ENCODE peak calls at places on chromosomes 1 and 21, in five cellular contexts. One of them, this sample, is unnamed.

GRCh38 chr1:84691139-84691783 is 1.0 kb upstream of the SSX2IP start:
- DNase-seq in GM04504: no peak
- DNase-seq in mesenchymal stem cell: no peak
- DNase-seq in stimulated activated CD8-positive, alpha-beta memory T cell treated with anti-CD3 and anti-CD28 coated beads, Interleukin-4, amount 100 ng/mL, for 48 hours: no peak
- DNase-seq in kidney tubule cell: no peak
- DNase-seq in this sample: no peak

GRCh38 chr1:210328032-210328745 is 513 bp upstream of the HHAT start:
- DNase-seq in GM04504: no peak
- DNase-seq in mesenchymal stem cell: no peak
- DNase-seq in stimulated activated CD8-positive, alpha-beta memory T cell treated with anti-CD3 and anti-CD28 coated beads, Interleukin-4, amount 100 ng/mL, for 48 hours: no peak
- DNase-seq in kidney tubule cell: no peak
- DNase-seq in this sample: no peak

GRCh38 chr1:17109897-17110554 is 9.2 kb downstream of the PADI2 start:
- DNase-seq in GM04504: no peak
- DNase-seq in mesenchymal stem cell: no peak
- DNase-seq in stimulated activated CD8-positive, alpha-beta memory T cell treated with anti-CD3 and anti-CD28 coated beads, Interleukin-4, amount 100 ng/mL, for 48 hours: no peak
- DNase-seq in kidney tubule cell: no peak
- DNase-seq in this sample: no peak

GRCh38 chr1:31633117-31633516 is 11.6 kb downstream of the PEF1 start:
- DNase-seq in GM04504: no peak
- DNase-seq in mesenchymal stem cell: no peak
- DNase-seq in stimulated activated CD8-positive, alpha-beta memory T cell treated with anti-CD3 and anti-CD28 coated beads, Interleukin-4, amount 100 ng/mL, for 48 hours: peak; percentile 64
- DNase-seq in kidney tubule cell: peak; percentile 37
- DNase-seq in this sample: no peak

GRCh38 chr1:26856181-26856580 is 6.8 kb upstream of the SFN start:
- DNase-seq in GM04504: no peak
- DNase-seq in mesenchymal stem cell: no peak
- DNase-seq in stimulated activated CD8-positive, alpha-beta memory T cell treated with anti-CD3 and anti-CD28 coated beads, Interleukin-4, amount 100 ng/mL, for 48 hours: no peak
- DNase-seq in kidney tubule cell: no peak
- DNase-seq in this sample: no peak

GRCh38 chr1:178500091-178500770 is 3.5 kb upstream of the CLEC20A start:
- DNase-seq in GM04504: no peak
- DNase-seq in mesenchymal stem cell: peak; percentile 9
- DNase-seq in stimulated activated CD8-positive, alpha-beta memory T cell treated with anti-CD3 and anti-CD28 coated beads, Interleukin-4, amount 100 ng/mL, for 48 hours: no peak
- DNase-seq in kidney tubule cell: no peak
- DNase-seq in this sample: no peak

GRCh38 chr1:147580200-147580557 is 38.9 kb downstream of the BCL9 start:
- DNase-seq in GM04504: no peak
- DNase-seq in mesenchymal stem cell: peak; percentile 88
- DNase-seq in stimulated activated CD8-positive, alpha-beta memory T cell treated with anti-CD3 and anti-CD28 coated beads, Interleukin-4, amount 100 ng/mL, for 48 hours: no peak
- DNase-seq in kidney tubule cell: peak; percentile 63
- DNase-seq in this sample: no peak

GRCh38 chr1:219125342-219125741 is 48.3 kb upstream of the LYPLAL1 start:
- DNase-seq in GM04504: no peak
- DNase-seq in mesenchymal stem cell: no peak
- DNase-seq in stimulated activated CD8-positive, alpha-beta memory T cell treated with anti-CD3 and anti-CD28 coated beads, Interleukin-4, amount 100 ng/mL, for 48 hours: no peak
- DNase-seq in kidney tubule cell: no peak
- DNase-seq in this sample: no peak

GRCh38 chr1:205920861-205921558 is 22.2 kb downstream of the SLC26A9 start:
- DNase-seq in GM04504: no peak
- DNase-seq in mesenchymal stem cell: no peak
- DNase-seq in stimulated activated CD8-positive, alpha-beta memory T cell treated with anti-CD3 and anti-CD28 coated beads, Interleukin-4, amount 100 ng/mL, for 48 hours: no peak
- DNase-seq in kidney tubule cell: no peak
- DNase-seq in this sample: no peak

GRCh38 chr1:233518344-233518743 is 95.6 kb upstream of the KCNK1 start:
- DNase-seq in GM04504: no peak
- DNase-seq in mesenchymal stem cell: peak; percentile 3
- DNase-seq in stimulated activated CD8-positive, alpha-beta memory T cell treated with anti-CD3 and anti-CD28 coated beads, Interleukin-4, amount 100 ng/mL, for 48 hours: peak; percentile 67
- DNase-seq in kidney tubule cell: peak; percentile 65
- DNase-seq in this sample: no peak

GRCh38 chr1:197619008-197619640 is 156.2 kb downstream of the DENND1B start:
- DNase-seq in GM04504: peak; percentile 6
- DNase-seq in mesenchymal stem cell: peak; percentile 32
- DNase-seq in stimulated activated CD8-positive, alpha-beta memory T cell treated with anti-CD3 and anti-CD28 coated beads, Interleukin-4, amount 100 ng/mL, for 48 hours: no peak
- DNase-seq in kidney tubule cell: peak; percentile 4
- DNase-seq in this sample: no peak

GRCh38 chr1:199735660-199736059 is 291.9 kb upstream of the NR5A2 start:
- DNase-seq in GM04504: no peak
- DNase-seq in mesenchymal stem cell: no peak
- DNase-seq in stimulated activated CD8-positive, alpha-beta memory T cell treated with anti-CD3 and anti-CD28 coated beads, Interleukin-4, amount 100 ng/mL, for 48 hours: no peak
- DNase-seq in kidney tubule cell: no peak
- DNase-seq in this sample: no peak

GRCh38 chr1:97412155-97412554 is 508.7 kb downstream of the DPYD start:
- DNase-seq in GM04504: no peak
- DNase-seq in mesenchymal stem cell: peak; percentile 1
- DNase-seq in stimulated activated CD8-positive, alpha-beta memory T cell treated with anti-CD3 and anti-CD28 coated beads, Interleukin-4, amount 100 ng/mL, for 48 hours: no peak
- DNase-seq in kidney tubule cell: no peak
- DNase-seq in this sample: no peak

GRCh38 chr1:66413139-66413755 is 120.7 kb upstream of the SGIP1 start:
- DNase-seq in GM04504: no peak
- DNase-seq in mesenchymal stem cell: no peak
- DNase-seq in stimulated activated CD8-positive, alpha-beta memory T cell treated with anti-CD3 and anti-CD28 coated beads, Interleukin-4, amount 100 ng/mL, for 48 hours: no peak
- DNase-seq in kidney tubule cell: no peak
- DNase-seq in this sample: no peak

GRCh38 chr1:202122639-202123335 is at the start of gene GPR37L1:
- DNase-seq in GM04504: no peak
- DNase-seq in mesenchymal stem cell: peak; percentile 81
- DNase-seq in stimulated activated CD8-positive, alpha-beta memory T cell treated with anti-CD3 and anti-CD28 coated beads, Interleukin-4, amount 100 ng/mL, for 48 hours: no peak
- DNase-seq in kidney tubule cell: peak; percentile 77
- DNase-seq in this sample: no peak

GRCh38 chr1:10717296-10718082 is 79.0 kb downstream of the CASZ1 start:
- DNase-seq in GM04504: no peak
- DNase-seq in mesenchymal stem cell: no peak
- DNase-seq in stimulated activated CD8-positive, alpha-beta memory T cell treated with anti-CD3 and anti-CD28 coated beads, Interleukin-4, amount 100 ng/mL, for 48 hours: no peak
- DNase-seq in kidney tubule cell: no peak
- DNase-seq in this sample: no peak

GRCh38 chr1:212203611-212204010 is 81.6 kb upstream of the PPP2R5A start:
- DNase-seq in GM04504: no peak
- DNase-seq in mesenchymal stem cell: no peak
- DNase-seq in stimulated activated CD8-positive, alpha-beta memory T cell treated with anti-CD3 and anti-CD28 coated beads, Interleukin-4, amount 100 ng/mL, for 48 hours: no peak
- DNase-seq in kidney tubule cell: no peak
- DNase-seq in this sample: no peak

GRCh38 chr1:244513493-244513892 is 52.4 kb downstream of the CATSPERE start:
- DNase-seq in GM04504: no peak
- DNase-seq in mesenchymal stem cell: no peak
- DNase-seq in stimulated activated CD8-positive, alpha-beta memory T cell treated with anti-CD3 and anti-CD28 coated beads, Interleukin-4, amount 100 ng/mL, for 48 hours: no peak
- DNase-seq in kidney tubule cell: no peak
- DNase-seq in this sample: no peak

GRCh38 chr1:172468296-172468695 is 24.4 kb upstream of the PIGC start:
- DNase-seq in GM04504: no peak
- DNase-seq in mesenchymal stem cell: no peak
- DNase-seq in stimulated activated CD8-positive, alpha-beta memory T cell treated with anti-CD3 and anti-CD28 coated beads, Interleukin-4, amount 100 ng/mL, for 48 hours: no peak
- DNase-seq in kidney tubule cell: no peak
- DNase-seq in this sample: no peak

GRCh38 chr1:219340796-219341195 is 167.1 kb downstream of the LYPLAL1 start:
- DNase-seq in GM04504: no peak
- DNase-seq in mesenchymal stem cell: peak; percentile 5
- DNase-seq in stimulated activated CD8-positive, alpha-beta memory T cell treated with anti-CD3 and anti-CD28 coated beads, Interleukin-4, amount 100 ng/mL, for 48 hours: no peak
- DNase-seq in kidney tubule cell: no peak
- DNase-seq in this sample: no peak

GRCh38 chr1:21677168-21677567 is 8.0 kb upstream of the RAP1GAP start:
- DNase-seq in GM04504: no peak
- DNase-seq in mesenchymal stem cell: no peak
- DNase-seq in stimulated activated CD8-positive, alpha-beta memory T cell treated with anti-CD3 and anti-CD28 coated beads, Interleukin-4, amount 100 ng/mL, for 48 hours: no peak
- DNase-seq in kidney tubule cell: no peak
- DNase-seq in this sample: no peak

GRCh38 chr1:157994081-157994581 is 686 bp downstream of the KIRREL1 start:
- DNase-seq in GM04504: no peak
- DNase-seq in mesenchymal stem cell: peak; percentile 38
- DNase-seq in stimulated activated CD8-positive, alpha-beta memory T cell treated with anti-CD3 and anti-CD28 coated beads, Interleukin-4, amount 100 ng/mL, for 48 hours: no peak
- DNase-seq in kidney tubule cell: no peak
- DNase-seq in this sample: no peak

GRCh38 chr1:173295391-173295790 is 88.3 kb upstream of the TNFSF4 start:
- DNase-seq in GM04504: no peak
- DNase-seq in mesenchymal stem cell: peak; percentile 38
- DNase-seq in stimulated activated CD8-positive, alpha-beta memory T cell treated with anti-CD3 and anti-CD28 coated beads, Interleukin-4, amount 100 ng/mL, for 48 hours: no peak
- DNase-seq in kidney tubule cell: no peak
- DNase-seq in this sample: no peak

GRCh38 chr1:173175514-173176146 is 31.5 kb downstream of the TNFSF4 start:
- DNase-seq in GM04504: peak; percentile 10
- DNase-seq in mesenchymal stem cell: peak; percentile 77
- DNase-seq in stimulated activated CD8-positive, alpha-beta memory T cell treated with anti-CD3 and anti-CD28 coated beads, Interleukin-4, amount 100 ng/mL, for 48 hours: no peak
- DNase-seq in kidney tubule cell: no peak
- DNase-seq in this sample: no peak

GRCh38 chr1:44405041-44405803 is at the start of gene RNF220:
- DNase-seq in GM04504: peak; percentile 15
- DNase-seq in mesenchymal stem cell: peak; percentile 83
- DNase-seq in stimulated activated CD8-positive, alpha-beta memory T cell treated with anti-CD3 and anti-CD28 coated beads, Interleukin-4, amount 100 ng/mL, for 48 hours: peak; percentile 60
- DNase-seq in kidney tubule cell: peak; percentile 62
- DNase-seq in this sample: no peak

GRCh38 chr1:180165509-180166435 is 11.1 kb downstream of the QSOX1 start:
- DNase-seq in GM04504: no peak
- DNase-seq in mesenchymal stem cell: no peak
- DNase-seq in stimulated activated CD8-positive, alpha-beta memory T cell treated with anti-CD3 and anti-CD28 coated beads, Interleukin-4, amount 100 ng/mL, for 48 hours: no peak
- DNase-seq in kidney tubule cell: no peak
- DNase-seq in this sample: no peak

GRCh38 chr1:222068937-222069336 is 327.0 kb upstream of the DUSP10 start:
- DNase-seq in GM04504: no peak
- DNase-seq in mesenchymal stem cell: no peak
- DNase-seq in stimulated activated CD8-positive, alpha-beta memory T cell treated with anti-CD3 and anti-CD28 coated beads, Interleukin-4, amount 100 ng/mL, for 48 hours: no peak
- DNase-seq in kidney tubule cell: peak; percentile 100
- DNase-seq in this sample: no peak

GRCh38 chr1:198701250-198701649 is 62.4 kb downstream of the PTPRC start:
- DNase-seq in GM04504: no peak
- DNase-seq in mesenchymal stem cell: peak; percentile 16
- DNase-seq in stimulated activated CD8-positive, alpha-beta memory T cell treated with anti-CD3 and anti-CD28 coated beads, Interleukin-4, amount 100 ng/mL, for 48 hours: no peak
- DNase-seq in kidney tubule cell: no peak
- DNase-seq in this sample: no peak

GRCh38 chr1:160637821-160638539 is 8.9 kb downstream of the SLAMF1 start:
- DNase-seq in GM04504: no peak
- DNase-seq in mesenchymal stem cell: no peak
- DNase-seq in stimulated activated CD8-positive, alpha-beta memory T cell treated with anti-CD3 and anti-CD28 coated beads, Interleukin-4, amount 100 ng/mL, for 48 hours: no peak
- DNase-seq in kidney tubule cell: peak; percentile 6
- DNase-seq in this sample: no peak

GRCh38 chr21:44911384-44912157 is 9.1 kb downstream of the ITGB2 start:
- DNase-seq in GM04504: no peak
- DNase-seq in mesenchymal stem cell: no peak
- DNase-seq in stimulated activated CD8-positive, alpha-beta memory T cell treated with anti-CD3 and anti-CD28 coated beads, Interleukin-4, amount 100 ng/mL, for 48 hours: peak; percentile 72
- DNase-seq in kidney tubule cell: peak; percentile 82
- DNase-seq in this sample: no peak

GRCh38 chr1:91601554-91602322 is 101.1 kb downstream of the CDC7 start:
- DNase-seq in GM04504: no peak
- DNase-seq in mesenchymal stem cell: no peak
- DNase-seq in stimulated activated CD8-positive, alpha-beta memory T cell treated with anti-CD3 and anti-CD28 coated beads, Interleukin-4, amount 100 ng/mL, for 48 hours: no peak
- DNase-seq in kidney tubule cell: no peak
- DNase-seq in this sample: no peak

GRCh38 chr1:174743654-174744561 is 255.8 kb upstream of the CACYBP start:
- DNase-seq in GM04504: peak; percentile 12
- DNase-seq in mesenchymal stem cell: peak; percentile 67
- DNase-seq in stimulated activated CD8-positive, alpha-beta memory T cell treated with anti-CD3 and anti-CD28 coated beads, Interleukin-4, amount 100 ng/mL, for 48 hours: no peak
- DNase-seq in kidney tubule cell: peak; percentile 49
- DNase-seq in this sample: no peak

GRCh38 chr1:193709607-193710006 is 523.2 kb upstream of the B3GALT2 start:
- DNase-seq in GM04504: no peak
- DNase-seq in mesenchymal stem cell: no peak
- DNase-seq in stimulated activated CD8-positive, alpha-beta memory T cell treated with anti-CD3 and anti-CD28 coated beads, Interleukin-4, amount 100 ng/mL, for 48 hours: no peak
- DNase-seq in kidney tubule cell: peak; percentile 74
- DNase-seq in this sample: no peak

GRCh38 chr1:65483993-65484754 is 63.7 kb downstream of the LEPR start:
- DNase-seq in GM04504: no peak
- DNase-seq in mesenchymal stem cell: no peak
- DNase-seq in stimulated activated CD8-positive, alpha-beta memory T cell treated with anti-CD3 and anti-CD28 coated beads, Interleukin-4, amount 100 ng/mL, for 48 hours: no peak
- DNase-seq in kidney tubule cell: no peak
- DNase-seq in this sample: no peak

GRCh38 chr1:232538224-232538942 is 91.5 kb downstream of the SIPA1L2 start:
- DNase-seq in GM04504: no peak
- DNase-seq in mesenchymal stem cell: peak; percentile 53
- DNase-seq in stimulated activated CD8-positive, alpha-beta memory T cell treated with anti-CD3 and anti-CD28 coated beads, Interleukin-4, amount 100 ng/mL, for 48 hours: no peak
- DNase-seq in kidney tubule cell: peak; percentile 95
- DNase-seq in this sample: no peak

This sample was measured in activated gamma-delta T cell.